ENCODE peak calls at places on chromosomes 16 and 17, in six cellular contexts. S is GM23338; H is neural progenitor cell; F is heart left ventricle; W is upper lobe of left lung; L is CD8-positive, alpha-beta T cell. I is an unnamed sample. For H3K36me3, the result is how much of the 10 kb centered on the place peaks cover.

GRCh38 chr17:78488156-78488555 is 89.0 kb downstream of the DNAH17 start:
- DNase-seq in S (no peak), H (no peak), F (no peak), W (no peak), L (no peak), I (no peak)

GRCh38 chr17:82520041-82520910 is 744 bp downstream of the FOXK2 start:
- DNase-seq in S (no peak), H (peak), F (peak), W (peak), L (peak), I (peak)

GRCh38 chr17:31393749-31394146 is 2.3 kb downstream of the RAB11FIP4 start:
- DNase-seq in S (no peak), H (no peak), F (no peak), W (no peak), L (no peak), I (no peak)

GRCh38 chr17:41060052-41060604 is at the start of gene KRTAP2-3:
- DNase-seq in S (no peak), H (no peak), F (no peak), W (no peak), L (no peak), I (no peak)

GRCh38 chr16:19167710-19168172 is 299 bp upstream of the SYT17 start:
- DNase-seq in S (peak), H (peak), F (peak), W (peak), L (no peak), I (peak)

GRCh38 chr17:68207651-68208253 is 40.1 kb upstream of the AMZ2 start:
- DNase-seq in S (no peak), H (no peak), F (no peak), W (peak), L (no peak), I (no peak)

GRCh38 chr17:45282683-45283644 is 21.1 kb upstream of the SPATA32 start:
- DNase-seq in S (no peak), H (no peak), F (no peak), W (no peak), L (no peak), I (peak)

GRCh38 chr17:42273474-42274272 is 2.5 kb downstream of the STAT5B start:
- DNase-seq in S (no peak), H (no peak), F (no peak), W (no peak), L (no peak), I (no peak)

GRCh38 chr16:29900102-29900887 is at the start of gene ASPHD1:
- DNase-seq in S (peak), H (peak), F (peak), W (peak), L (peak), I (peak)

DNA sequence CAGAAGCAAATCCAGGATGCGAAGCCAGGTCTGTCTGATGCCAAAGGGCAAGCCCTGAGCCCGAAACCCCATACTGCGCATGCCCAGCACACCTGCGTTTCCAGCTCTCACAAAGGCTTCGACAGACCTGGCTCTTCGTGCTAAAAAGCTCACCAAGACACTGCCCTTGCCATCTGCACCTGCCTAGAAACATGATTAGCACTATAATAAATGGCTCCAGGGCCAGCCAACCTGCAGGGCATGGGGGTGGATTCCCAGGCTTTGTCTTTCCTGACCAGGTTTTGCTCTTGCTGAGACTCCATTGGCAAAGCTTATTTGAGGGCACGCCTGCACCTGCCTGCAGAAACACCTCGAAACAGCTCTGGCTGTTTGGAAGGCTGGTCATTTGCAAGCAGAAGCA is 14.4 kb upstream of the PLD6 start:
- DNase-seq in S (no peak), H (no peak), F (no peak), W (no peak), L (no peak), I (no peak)
- H3K36me3 ChIP-seq in S (under half), H (under half), F (half or more), W (half or more), L (under half), I (half or more)

DNA sequence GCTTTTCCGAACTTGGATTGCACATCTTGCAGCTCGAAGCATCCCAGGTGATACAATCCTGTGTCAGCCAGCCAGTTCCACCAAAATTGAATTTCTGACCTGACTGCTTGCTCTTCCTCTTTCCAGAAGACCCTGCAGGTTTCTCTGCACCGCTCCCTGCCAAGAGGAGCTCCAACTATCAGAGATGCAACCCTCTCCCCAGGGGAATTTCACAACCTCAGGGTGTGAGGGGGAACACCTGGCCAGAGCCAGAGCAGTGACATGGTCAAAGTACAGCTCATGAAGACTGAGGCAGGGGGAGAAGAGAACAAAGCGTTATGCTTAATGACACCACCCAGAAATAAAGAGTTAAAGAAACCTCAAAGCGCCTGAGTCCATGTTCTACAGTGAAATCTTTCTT is 25.0 kb downstream of the ZNF423 start:
- DNase-seq in S (no peak), H (no peak), F (no peak), W (no peak), L (no peak), I (no peak)
- TF ChIP-seq CTCF in S (no peak), H (no peak), F (no peak), W (no peak), L (no peak), I (no peak)

DNA sequence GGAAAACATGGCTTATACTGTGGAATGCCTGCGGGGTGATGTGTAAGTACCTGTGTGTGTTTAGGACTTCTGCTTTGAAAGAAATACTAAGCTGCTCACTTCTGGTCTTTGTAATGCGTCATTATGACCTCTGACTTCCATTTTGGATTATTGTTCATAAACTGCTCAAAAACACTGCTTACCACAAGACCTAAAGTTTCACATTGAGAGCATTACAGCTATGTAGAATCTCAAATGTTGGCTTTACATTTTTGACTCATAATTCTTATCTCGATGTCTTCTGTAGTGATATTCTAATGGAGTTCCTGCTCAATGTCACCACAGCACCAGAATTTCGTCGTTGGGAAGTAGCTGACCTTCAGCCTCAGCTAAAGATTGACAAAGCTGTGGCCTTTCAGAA is 9.3 kb downstream of the UQCRC2 start:
- DNase-seq in S (no peak), H (no peak), F (no peak), W (no peak), L (no peak), I (no peak)
- H3K36me3 ChIP-seq in S (half or more), H (under half), F (half or more), W (half or more), L (half or more), I (half or more)

GRCh38 chr17:8186787-8187516 is 3.0 kb downstream of the BORCS6 start:
- DNase-seq in S (peak), H (peak), F (peak), W (no peak), L (peak), I (peak)
- TF ChIP-seq CTCF in S (peak), H (no peak), F (no peak), W (no peak), L (peak), I (peak)

GRCh38 chr16:4683255-4684029 is 9.9 kb upstream of the NUDT16L1 start:
- DNase-seq in S (no peak), H (no peak), F (peak), W (no peak), L (no peak), I (no peak)
- H3K36me3 ChIP-seq in S (under half), H (under half), F (under half), W (half or more), L (under half), I (under half)

DNA sequence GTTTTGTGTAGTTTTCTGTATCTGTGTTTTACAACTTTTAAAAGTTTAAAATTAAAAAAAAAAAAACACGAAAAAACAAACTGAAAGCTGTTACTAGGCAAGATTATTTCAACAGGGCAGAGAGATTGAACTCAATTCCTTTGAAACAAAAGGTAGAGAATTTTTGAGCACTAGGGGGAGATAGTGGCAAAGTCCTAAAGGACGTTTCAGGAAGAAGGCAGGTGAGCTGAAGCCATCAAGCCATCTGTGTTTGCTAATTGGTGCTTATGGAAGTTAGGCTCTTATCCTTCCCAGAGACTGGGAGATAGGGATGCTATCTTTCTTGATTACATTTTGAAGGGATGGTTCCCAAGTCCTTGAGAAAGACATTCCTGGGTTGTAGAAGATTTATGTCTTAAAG is 70.6 kb upstream of the CLEC3A start:
- DNase-seq in S (peak), H (peak), F (no peak), W (no peak), L (no peak), I (peak)
- TF ChIP-seq CTCF in S (peak), H (peak), F (no peak), W (peak), L (no peak), I (peak)

GRCh38 chr16:70375636-70376611 is 29.2 kb downstream of the DDX19A start:
- DNase-seq in S (no peak), H (no peak), F (no peak), W (no peak), L (no peak), I (no peak)

GRCh38 chr16:70377782-70378181 is 31.1 kb downstream of the DDX19A start:
- DNase-seq in S (no peak), H (no peak), F (no peak), W (no peak), L (no peak), I (no peak)

GRCh38 chr16:70370924-70371323 is 24.2 kb downstream of the DDX19A start:
- DNase-seq in S (no peak), H (no peak), F (no peak), W (no peak), L (no peak), I (no peak)

GRCh38 chr16:70372921-70373550 is 26.3 kb downstream of the DDX19A start:
- DNase-seq in S (no peak), H (no peak), F (no peak), W (no peak), L (no peak), I (no peak)

GRCh38 chr16:70374213-70374612 is 27.5 kb downstream of the DDX19A start:
- DNase-seq in S (no peak), H (no peak), F (no peak), W (no peak), L (no peak), I (no peak)
- H3K36me3 ChIP-seq in S (under half), H (under half), F (under half), W (under half), L (under half), I (half or more)

DNA sequence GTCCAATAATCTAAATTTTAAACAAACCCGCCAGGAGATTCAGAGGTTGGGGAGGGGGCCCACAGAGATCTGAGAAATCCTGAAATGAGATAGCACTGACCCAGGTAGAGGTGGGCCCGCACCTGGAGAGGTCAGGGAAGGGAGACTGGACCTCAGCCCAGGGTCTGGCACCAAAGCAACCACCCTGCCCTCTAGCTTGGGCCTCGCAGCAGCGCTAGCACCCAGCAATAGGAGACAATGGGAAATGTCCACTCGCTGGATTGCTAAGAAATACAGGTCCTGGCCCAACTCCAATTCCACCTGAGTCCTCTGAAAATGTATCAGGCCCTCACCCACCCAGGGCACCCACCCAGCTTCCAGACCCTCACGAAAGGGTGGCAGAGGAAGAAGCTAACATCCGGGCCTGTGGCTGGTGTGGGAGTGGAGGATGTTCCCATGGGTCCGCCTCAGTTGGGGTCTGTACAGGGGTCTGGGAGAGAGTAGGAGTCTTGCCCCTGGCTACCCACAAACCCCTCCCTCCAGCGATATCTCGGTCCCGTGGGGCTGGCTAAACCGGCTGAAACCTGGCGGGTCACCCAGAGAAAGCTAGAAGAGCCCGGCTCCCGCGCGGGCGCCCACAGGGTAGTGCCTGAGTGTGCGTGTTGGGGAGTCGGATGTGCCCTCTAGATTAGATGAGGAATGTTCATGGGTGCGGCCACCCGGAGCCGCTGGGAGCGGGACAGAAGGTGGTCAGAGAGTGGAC is 1.1 kb downstream of the PLLP start:
- DNase-seq in S (peak), H (no peak), F (peak), W (peak), L (no peak), I (no peak)
- TF ChIP-seq CTCF in S (no peak), H (no peak), F (no peak), W (no peak), L (no peak), I (no peak)